ENCODE peak calls at places on chromosomes 11 and 22, in four cellular contexts. N is kidney, Q is cardiac muscle cell, R is cardiac fibroblast. D is an unnamed sample.

GRCh38 chr11:46674463-46675287 is 25.7 kb downstream of the ARHGAP1 start:
- DNase-seq in N (peak; percentile 41), R (no peak), Q (peak; percentile 61), D (peak; percentile 47)

GRCh38 chr11:1484716-1485503 is 1.7 kb downstream of the MOB2 start:
- DNase-seq in N (peak; percentile 67), Q (no peak), R (no peak), D (no peak)

GRCh38 chr11:102177974-102178631 is 67.9 kb downstream of the YAP1 start:
- DNase-seq in R (peak; percentile 95), Q (peak; percentile 90), N (no peak), D (peak; percentile 90)

GRCh38 chr11:27605422-27605821 is 94.8 kb downstream of the BDNF start:
- DNase-seq in N (no peak), Q (no peak), R (no peak), D (no peak)

GRCh38 chr11:27183672-27184457 is 143.2 kb downstream of the BBOX1 start:
- DNase-seq in Q (peak; percentile 82), R (peak; percentile 83), N (no peak), D (peak; percentile 87)

GRCh38 chr22:22942511-22943329 is 55.1 kb downstream of the IGLL5 start:
- DNase-seq in N (no peak), R (peak; percentile 63), Q (peak; percentile 70), D (peak; percentile 68)

GRCh38 chr22:44260216-44261035 is 52.3 kb downstream of the SHISAL1 start:
- DNase-seq in R (no peak), Q (no peak), N (no peak), D (no peak)

GRCh38 chr11:108606495-108607160 is 13.1 kb upstream of the EXPH5 start:
- DNase-seq in N (no peak), Q (no peak), R (peak; percentile 32), D (no peak)

GRCh38 chr11:12897390-12897789 is 111.7 kb upstream of the RASSF10 start:
- DNase-seq in N (no peak), R (no peak), Q (no peak), D (no peak)

GRCh38 chr11:75565221-75565814 is 3.3 kb downstream of the SERPINH1 start:
- DNase-seq in Q (peak; percentile 77), R (peak; percentile 88), N (peak; percentile 89), D (peak; percentile 73)

GRCh38 chr11:120400564-120401364 is 64.6 kb downstream of the ARHGEF12 start:
- DNase-seq in N (no peak), R (peak; percentile 99), Q (peak; percentile 96), D (peak; percentile 98)

GRCh38 chr22:42484506-42484905 is 35.1 kb downstream of the RRP7A start:
- DNase-seq in Q (no peak), R (no peak), N (no peak), D (no peak)

GRCh38 chr11:10637629-10638028 is 55.9 kb downstream of the IRAG1 start:
- DNase-seq in N (no peak), Q (no peak), R (no peak), D (no peak)

GRCh38 chr22:40594346-40594745 is 42.2 kb downstream of the MRTFA start:
- DNase-seq in N (no peak), Q (no peak), R (no peak), D (no peak)

GRCh38 chr22:50184541-50185383 is 951 bp upstream of the TRABD start:
- DNase-seq in Q (no peak), N (peak; percentile 87), R (no peak), D (no peak)
- H3K4me3 ChIP-seq in Q (peak overlapping the region; percentile 19), N (peak overlapping the region; percentile 71), R (peak overlapping the region; percentile 35), D (peak overlapping the region; percentile 61)

GRCh38 chr11:7514099-7514725 is 413 bp downstream of the PPFIBP2 start:
- DNase-seq in Q (no peak), N (no peak), R (no peak), D (no peak)
- TF ChIP-seq CTCF in Q (no peak), N (no peak), R (no peak), D (no peak)

DNA sequence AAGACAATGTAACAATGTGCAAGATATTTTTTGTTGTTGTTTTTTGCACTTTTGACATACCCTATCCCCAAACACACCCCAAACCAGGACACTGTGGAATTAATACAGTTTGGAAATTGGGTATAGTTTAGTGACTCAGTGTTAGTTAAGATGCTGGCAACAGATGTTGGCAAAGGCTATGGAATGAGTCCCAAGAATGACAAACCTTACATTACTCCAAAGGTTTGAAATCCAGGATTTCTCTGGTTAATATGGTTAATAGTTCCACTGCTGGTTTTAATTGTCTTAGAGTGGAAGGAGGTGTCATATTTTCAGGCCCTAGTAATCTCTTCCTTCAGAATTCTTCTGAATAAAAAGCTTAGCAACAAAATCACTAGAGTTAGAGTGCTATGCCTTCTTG is 805 bp downstream of the LPXN start:
- DNase-seq in N (no peak), R (peak; percentile 66), Q (peak; percentile 34), D (peak; percentile 82)
- H3K4me3 ChIP-seq in N (no peak overlapping the region), R (no peak overlapping the region), Q (no peak overlapping the region), D (no peak overlapping the region)

GRCh38 chr11:17498058-17498457 is 21.4 kb upstream of the ABCC8 start:
- DNase-seq in R (no peak), N (peak; percentile 27), Q (no peak), D (no peak)
- TF ChIP-seq CTCF in R (no peak), N (no peak), Q (no peak), D (no peak)

D was measured in fibroblast of the aortic adventitia.